ENCODE peak calls at places on chromosomes 1 and 21, in seven cellular contexts. One of them, this sample, is unnamed.

GRCh38 chr1:156439771-156440183 is 60.8 kb downstream of the MEF2D start:
- DNase-seq in SK-N-SH: no peak
- DNase-seq in HepG2: no peak
- DNase-seq in K562: no peak
- DNase-seq in T47D: no peak
- DNase-seq in GM12878: no peak
- DNase-seq in H1: peak; percentile 77
- DNase-seq in this sample: no peak

GRCh38 chr1:43558346-43558841 is 27.7 kb downstream of the PTPRF start:
- DNase-seq in K562: no peak
- DNase-seq in SK-N-SH: peak; percentile 88
- DNase-seq in GM12878: no peak
- DNase-seq in T47D: no peak
- DNase-seq in H1: no peak
- DNase-seq in HepG2: no peak
- DNase-seq in this sample: no peak

GRCh38 chr21:37564924-37565529 is 198.5 kb downstream of the DYRK1A start:
- DNase-seq in H1: peak; percentile 56
- DNase-seq in GM12878: no peak
- DNase-seq in SK-N-SH: no peak
- DNase-seq in T47D: no peak
- DNase-seq in HepG2: peak; percentile 34
- DNase-seq in K562: no peak
- DNase-seq in this sample: no peak

GRCh38 chr1:171664976-171665375 is 12.5 kb upstream of the MYOC start:
- DNase-seq in K562: no peak
- DNase-seq in T47D: no peak
- DNase-seq in SK-N-SH: no peak
- DNase-seq in H1: no peak
- DNase-seq in HepG2: no peak
- DNase-seq in GM12878: no peak
- DNase-seq in this sample: no peak

GRCh38 chr1:17892225-17892624 is 137.1 kb downstream of the ACTL8 start:
- DNase-seq in T47D: peak; percentile 13
- DNase-seq in H1: no peak
- DNase-seq in HepG2: no peak
- DNase-seq in GM12878: no peak
- DNase-seq in SK-N-SH: peak; percentile 64
- DNase-seq in K562: no peak
- DNase-seq in this sample: no peak

GRCh38 chr1:47436304-47436978 is 1.4 kb upstream of the FOXD2 start:
- DNase-seq in SK-N-SH: peak; percentile 87
- DNase-seq in GM12878: peak; percentile 45
- DNase-seq in H1: peak; percentile 90
- DNase-seq in T47D: peak; percentile 81
- DNase-seq in HepG2: peak; percentile 55
- DNase-seq in K562: peak; percentile 82
- DNase-seq in this sample: peak; percentile 32

GRCh38 chr1:185917646-185918045 is 183.5 kb downstream of the HMCN1 start:
- DNase-seq in GM12878: no peak
- DNase-seq in HepG2: no peak
- DNase-seq in K562: no peak
- DNase-seq in SK-N-SH: no peak
- DNase-seq in H1: no peak
- DNase-seq in T47D: peak; percentile 48
- DNase-seq in this sample: no peak

GRCh38 chr1:23449306-23449705 is 24.8 kb upstream of the TCEA3 start:
- DNase-seq in GM12878: no peak
- DNase-seq in SK-N-SH: no peak
- DNase-seq in K562: no peak
- DNase-seq in T47D: no peak
- DNase-seq in HepG2: no peak
- DNase-seq in H1: no peak
- DNase-seq in this sample: no peak

GRCh38 chr21:35909456-35910178 is 150.7 kb downstream of the SETD4 start:
- DNase-seq in SK-N-SH: no peak
- DNase-seq in K562: peak; percentile 46
- DNase-seq in T47D: no peak
- DNase-seq in H1: no peak
- DNase-seq in HepG2: no peak
- DNase-seq in GM12878: no peak
- DNase-seq in this sample: no peak

GRCh38 chr1:169105434-169106094 is 926 bp upstream of the ATP1B1 start:
- DNase-seq in K562: peak; percentile 78
- DNase-seq in HepG2: peak; percentile 85
- DNase-seq in T47D: peak; percentile 73
- DNase-seq in GM12878: no peak
- DNase-seq in H1: peak; percentile 89
- DNase-seq in SK-N-SH: peak; percentile 87
- DNase-seq in this sample: no peak

GRCh38 chr1:203153989-203154821 is 21.4 kb downstream of the MYBPH start:
- DNase-seq in HepG2: no peak
- DNase-seq in SK-N-SH: peak; percentile 55
- DNase-seq in GM12878: no peak
- DNase-seq in T47D: no peak
- DNase-seq in K562: no peak
- DNase-seq in H1: no peak
- DNase-seq in this sample: no peak

GRCh38 chr1:112144738-112145426 is 155.4 kb upstream of the KCND3 start:
- DNase-seq in GM12878: no peak
- DNase-seq in H1: no peak
- DNase-seq in T47D: no peak
- DNase-seq in SK-N-SH: no peak
- DNase-seq in HepG2: no peak
- DNase-seq in K562: no peak
- DNase-seq in this sample: no peak

GRCh38 chr1:221335161-221336101 is 406.5 kb downstream of the DUSP10 start:
- DNase-seq in H1: no peak
- DNase-seq in T47D: no peak
- DNase-seq in K562: no peak
- DNase-seq in SK-N-SH: peak; percentile 4
- DNase-seq in GM12878: no peak
- DNase-seq in HepG2: peak; percentile 91
- DNase-seq in this sample: no peak

GRCh38 chr1:243943671-243944428 is 93.8 kb upstream of the AKT3 start:
- DNase-seq in K562: no peak
- DNase-seq in H1: peak; percentile 33
- DNase-seq in SK-N-SH: no peak
- DNase-seq in GM12878: no peak
- DNase-seq in HepG2: no peak
- DNase-seq in T47D: no peak
- DNase-seq in this sample: no peak

GRCh38 chr1:230123280-230124186 is 56.5 kb downstream of the GALNT2 start:
- DNase-seq in H1: no peak
- DNase-seq in GM12878: peak; percentile 97
- DNase-seq in HepG2: peak; percentile 35
- DNase-seq in K562: no peak
- DNase-seq in SK-N-SH: no peak
- DNase-seq in T47D: no peak
- DNase-seq in this sample: no peak

GRCh38 chr1:222331340-222331739 is 216.6 kb downstream of the HHIPL2 start:
- DNase-seq in GM12878: no peak
- DNase-seq in H1: no peak
- DNase-seq in HepG2: no peak
- DNase-seq in SK-N-SH: no peak
- DNase-seq in K562: no peak
- DNase-seq in T47D: no peak
- DNase-seq in this sample: no peak

GRCh38 chr1:25907473-25908058 is 1.3 kb upstream of the STMN1 start:
- DNase-seq in K562: no peak
- DNase-seq in T47D: no peak
- DNase-seq in GM12878: no peak
- DNase-seq in H1: no peak
- DNase-seq in HepG2: no peak
- DNase-seq in SK-N-SH: no peak
- DNase-seq in this sample: no peak

GRCh38 chr1:24727490-24728214 is 17.6 kb upstream of the CLIC4 start:
- DNase-seq in GM12878: peak; percentile 71
- DNase-seq in SK-N-SH: no peak
- DNase-seq in H1: no peak
- DNase-seq in T47D: no peak
- DNase-seq in HepG2: no peak
- DNase-seq in K562: no peak
- DNase-seq in this sample: no peak

GRCh38 chr1:45205910-45206721 is at the start of gene ZSWIM5:
- DNase-seq in GM12878: no peak
- DNase-seq in H1: peak; percentile 83
- DNase-seq in T47D: peak; percentile 66
- DNase-seq in HepG2: peak; percentile 48
- DNase-seq in K562: peak; percentile 71
- DNase-seq in SK-N-SH: peak; percentile 92
- DNase-seq in this sample: peak; percentile 28

GRCh38 chr1:225760531-225760930 is 17.1 kb upstream of the SRP9 start:
- DNase-seq in SK-N-SH: no peak
- DNase-seq in K562: no peak
- DNase-seq in H1: no peak
- DNase-seq in HepG2: no peak
- DNase-seq in GM12878: no peak
- DNase-seq in T47D: no peak
- DNase-seq in this sample: no peak

GRCh38 chr1:202009326-202010031 is 908 bp upstream of the ELF3 start:
- DNase-seq in HepG2: peak; percentile 84
- DNase-seq in K562: peak; percentile 84
- DNase-seq in H1: peak; percentile 87
- DNase-seq in T47D: no peak
- DNase-seq in SK-N-SH: peak; percentile 90
- DNase-seq in GM12878: peak; percentile 25
- DNase-seq in this sample: peak; percentile 77

GRCh38 chr1:199778324-199778955 is 249.1 kb upstream of the NR5A2 start:
- DNase-seq in T47D: no peak
- DNase-seq in SK-N-SH: peak; percentile 15
- DNase-seq in HepG2: no peak
- DNase-seq in K562: no peak
- DNase-seq in GM12878: no peak
- DNase-seq in H1: no peak
- DNase-seq in this sample: no peak

GRCh38 chr1:81179239-81179638 is 621.5 kb upstream of the ADGRL2 start:
- DNase-seq in HepG2: no peak
- DNase-seq in H1: no peak
- DNase-seq in SK-N-SH: no peak
- DNase-seq in GM12878: no peak
- DNase-seq in T47D: no peak
- DNase-seq in K562: no peak
- DNase-seq in this sample: peak; percentile 19

GRCh38 chr1:50959913-50960844 is at the start of gene FAF1:
- DNase-seq in GM12878: peak; percentile 83
- DNase-seq in HepG2: peak; percentile 94
- DNase-seq in H1: peak; percentile 98
- DNase-seq in T47D: peak; percentile 91
- DNase-seq in SK-N-SH: peak; percentile 97
- DNase-seq in K562: peak; percentile 95
- DNase-seq in this sample: peak; percentile 99
- TF ChIP-seq JUND in GM12878: no peak
- TF ChIP-seq JUND in HepG2: no peak
- TF ChIP-seq JUND in H1: no peak
- TF ChIP-seq JUND in T47D: no peak
- TF ChIP-seq JUND in SK-N-SH: no peak
- TF ChIP-seq JUND in K562: peak; percentile 78
- TF ChIP-seq JUND in this sample: peak; percentile 55

GRCh38 chr1:37692834-37693175 is 489 bp downstream of the CDCA8 start:
- DNase-seq in K562: no peak
- DNase-seq in T47D: no peak
- DNase-seq in SK-N-SH: no peak
- DNase-seq in GM12878: no peak
- DNase-seq in HepG2: no peak
- DNase-seq in H1: no peak
- DNase-seq in this sample: no peak

GRCh38 chr1:37701051-37701450 is 8.7 kb downstream of the CDCA8 start:
- DNase-seq in GM12878: no peak
- DNase-seq in K562: no peak
- DNase-seq in T47D: no peak
- DNase-seq in HepG2: no peak
- DNase-seq in SK-N-SH: no peak
- DNase-seq in H1: no peak
- DNase-seq in this sample: no peak

GRCh38 chr1:37699147-37699546 is 6.8 kb downstream of the CDCA8 start:
- DNase-seq in SK-N-SH: no peak
- DNase-seq in K562: no peak
- DNase-seq in GM12878: no peak
- DNase-seq in H1: no peak
- DNase-seq in T47D: no peak
- DNase-seq in HepG2: no peak
- DNase-seq in this sample: no peak

GRCh38 chr1:37697737-37698136 is 5.4 kb downstream of the CDCA8 start:
- DNase-seq in SK-N-SH: no peak
- DNase-seq in HepG2: no peak
- DNase-seq in T47D: no peak
- DNase-seq in K562: no peak
- DNase-seq in H1: no peak
- DNase-seq in GM12878: no peak
- DNase-seq in this sample: no peak

DNA sequence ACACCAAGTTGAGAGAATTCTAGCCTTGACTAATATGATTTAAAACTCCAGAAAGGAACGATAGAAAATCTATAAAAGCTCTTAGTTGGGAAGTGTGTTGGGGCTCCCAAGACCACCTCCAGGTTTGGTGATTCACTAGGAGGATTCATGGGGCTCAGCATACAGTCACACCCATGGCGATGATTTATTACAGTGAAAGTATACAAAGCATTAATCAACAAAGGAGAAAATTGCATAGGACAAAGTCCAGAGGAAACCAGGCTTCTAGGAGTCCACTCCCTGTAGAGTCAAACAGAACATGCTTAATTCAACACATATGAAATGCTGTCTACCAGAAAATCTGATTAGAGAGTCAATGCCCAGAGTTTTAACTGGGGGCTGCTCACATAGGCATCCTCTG is 4.8 kb downstream of the CDCA8 start:
- DNase-seq in H1: no peak
- DNase-seq in GM12878: no peak
- DNase-seq in K562: no peak
- DNase-seq in HepG2: no peak
- DNase-seq in T47D: no peak
- DNase-seq in SK-N-SH: no peak
- DNase-seq in this sample: no peak
- TF ChIP-seq JUND in H1: no peak
- TF ChIP-seq JUND in GM12878: no peak
- TF ChIP-seq JUND in K562: no peak
- TF ChIP-seq JUND in HepG2: no peak
- TF ChIP-seq JUND in T47D: no peak
- TF ChIP-seq JUND in SK-N-SH: no peak
- TF ChIP-seq JUND in this sample: no peak

GRCh38 chr21:45996311-45997204 is 15.0 kb downstream of the COL6A1 start:
- DNase-seq in H1: no peak
- DNase-seq in T47D: no peak
- DNase-seq in HepG2: no peak
- DNase-seq in K562: no peak
- DNase-seq in SK-N-SH: no peak
- DNase-seq in GM12878: no peak
- DNase-seq in this sample: no peak
- TF ChIP-seq JUND in H1: no peak
- TF ChIP-seq JUND in T47D: no peak
- TF ChIP-seq JUND in HepG2: no peak
- TF ChIP-seq JUND in K562: no peak
- TF ChIP-seq JUND in SK-N-SH: no peak
- TF ChIP-seq JUND in GM12878: no peak
- TF ChIP-seq JUND in this sample: no peak

DNA sequence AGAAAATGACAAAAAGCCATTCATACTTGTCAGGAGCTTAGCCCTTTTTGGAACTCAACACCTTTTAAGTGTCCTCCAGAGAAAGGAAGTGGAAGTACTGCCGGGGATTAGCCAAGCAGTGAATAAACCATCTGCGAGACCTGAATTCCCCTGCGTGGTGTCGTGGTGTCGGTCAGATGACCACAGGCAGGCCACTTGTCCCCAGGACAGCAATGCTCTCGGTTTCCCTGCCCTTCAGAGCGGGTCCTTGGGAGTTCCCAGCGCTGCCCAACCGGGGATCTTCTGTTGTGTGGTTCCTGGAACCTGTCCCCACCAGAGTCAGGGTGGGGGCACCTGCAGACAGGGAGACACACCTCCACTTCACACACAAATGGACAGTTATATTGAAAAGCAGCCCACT is 9.2 kb downstream of the GPR157 start:
- DNase-seq in K562: no peak
- DNase-seq in H1: no peak
- DNase-seq in SK-N-SH: no peak
- DNase-seq in GM12878: peak; percentile 69
- DNase-seq in T47D: no peak
- DNase-seq in HepG2: no peak
- DNase-seq in this sample: no peak
- TF ChIP-seq JUND in K562: no peak
- TF ChIP-seq JUND in H1: no peak
- TF ChIP-seq JUND in SK-N-SH: no peak
- TF ChIP-seq JUND in GM12878: no peak
- TF ChIP-seq JUND in T47D: no peak
- TF ChIP-seq JUND in HepG2: no peak
- TF ChIP-seq JUND in this sample: no peak